ENCODE peak calls at places on chromosomes 11 and 22, in ten cellular contexts. One of them, this sample, is unnamed.

GRCh38 chr11:107272561-107272960 is 185.1 kb downstream of the CWF19L2 start:
- DNase-seq in astrocyte of the spinal cord: no peak
- DNase-seq in GM12865: no peak
- DNase-seq in activated CD8-positive, alpha-beta T cell treated with anti-CD3 and anti-CD28 coated beads for 36 hours: no peak
- DNase-seq in neural crest cell: no peak
- DNase-seq in AG10803: no peak
- DNase-seq in LNCaP clone FGC: no peak
- DNase-seq in fibroblast of the aortic adventitia: no peak
- DNase-seq in HFF-Myc: no peak
- DNase-seq in endodermal cell: peak
- DNase-seq in this sample: no peak

GRCh38 chr11:61023086-61024035 is 51.9 kb downstream of the CD6 start:
- DNase-seq in astrocyte of the spinal cord: no peak
- DNase-seq in GM12865: peak
- DNase-seq in activated CD8-positive, alpha-beta T cell treated with anti-CD3 and anti-CD28 coated beads for 36 hours: peak
- DNase-seq in neural crest cell: no peak
- DNase-seq in AG10803: no peak
- DNase-seq in LNCaP clone FGC: no peak
- DNase-seq in fibroblast of the aortic adventitia: no peak
- DNase-seq in HFF-Myc: no peak
- DNase-seq in endodermal cell: no peak
- DNase-seq in this sample: no peak

GRCh38 chr11:113378013-113378412 is 9.6 kb upstream of the ANKK1 start:
- DNase-seq in astrocyte of the spinal cord: no peak
- DNase-seq in GM12865: no peak
- DNase-seq in activated CD8-positive, alpha-beta T cell treated with anti-CD3 and anti-CD28 coated beads for 36 hours: no peak
- DNase-seq in neural crest cell: no peak
- DNase-seq in AG10803: no peak
- DNase-seq in LNCaP clone FGC: no peak
- DNase-seq in fibroblast of the aortic adventitia: no peak
- DNase-seq in HFF-Myc: no peak
- DNase-seq in endodermal cell: peak
- DNase-seq in this sample: no peak

GRCh38 chr11:29317669-29318068 is 699.2 kb downstream of the KCNA4 start:
- DNase-seq in astrocyte of the spinal cord: no peak
- DNase-seq in GM12865: no peak
- DNase-seq in activated CD8-positive, alpha-beta T cell treated with anti-CD3 and anti-CD28 coated beads for 36 hours: no peak
- DNase-seq in neural crest cell: no peak
- DNase-seq in AG10803: peak
- DNase-seq in LNCaP clone FGC: no peak
- DNase-seq in fibroblast of the aortic adventitia: peak
- DNase-seq in HFF-Myc: no peak
- DNase-seq in endodermal cell: no peak
- DNase-seq in this sample: no peak

GRCh38 chr11:85170184-85170583 is 457.0 kb downstream of the DLG2 start:
- DNase-seq in astrocyte of the spinal cord: peak
- DNase-seq in GM12865: no peak
- DNase-seq in activated CD8-positive, alpha-beta T cell treated with anti-CD3 and anti-CD28 coated beads for 36 hours: no peak
- DNase-seq in neural crest cell: no peak
- DNase-seq in AG10803: peak
- DNase-seq in LNCaP clone FGC: no peak
- DNase-seq in fibroblast of the aortic adventitia: no peak
- DNase-seq in HFF-Myc: no peak
- DNase-seq in endodermal cell: no peak
- DNase-seq in this sample: no peak

GRCh38 chr11:33452806-33453205 is 195.6 kb downstream of the HIPK3 start:
- DNase-seq in astrocyte of the spinal cord: peak
- DNase-seq in GM12865: no peak
- DNase-seq in activated CD8-positive, alpha-beta T cell treated with anti-CD3 and anti-CD28 coated beads for 36 hours: no peak
- DNase-seq in neural crest cell: no peak
- DNase-seq in AG10803: peak
- DNase-seq in LNCaP clone FGC: no peak
- DNase-seq in fibroblast of the aortic adventitia: peak
- DNase-seq in HFF-Myc: peak
- DNase-seq in endodermal cell: no peak
- DNase-seq in this sample: no peak

GRCh38 chr22:25054943-25055511 is 102.5 kb downstream of the KIAA1671 start:
- DNase-seq in astrocyte of the spinal cord: no peak
- DNase-seq in GM12865: peak
- DNase-seq in activated CD8-positive, alpha-beta T cell treated with anti-CD3 and anti-CD28 coated beads for 36 hours: peak
- DNase-seq in neural crest cell: no peak
- DNase-seq in AG10803: no peak
- DNase-seq in LNCaP clone FGC: no peak
- DNase-seq in fibroblast of the aortic adventitia: peak
- DNase-seq in HFF-Myc: no peak
- DNase-seq in endodermal cell: no peak
- DNase-seq in this sample: no peak

GRCh38 chr11:110525883-110526282 is 96.1 kb downstream of the FDX1 start:
- DNase-seq in astrocyte of the spinal cord: peak
- DNase-seq in GM12865: no peak
- DNase-seq in activated CD8-positive, alpha-beta T cell treated with anti-CD3 and anti-CD28 coated beads for 36 hours: no peak
- DNase-seq in neural crest cell: no peak
- DNase-seq in AG10803: peak
- DNase-seq in LNCaP clone FGC: no peak
- DNase-seq in fibroblast of the aortic adventitia: peak
- DNase-seq in HFF-Myc: peak
- DNase-seq in endodermal cell: no peak
- DNase-seq in this sample: no peak

GRCh38 chr11:16867097-16867496 is 128.7 kb downstream of the C11orf58 start:
- DNase-seq in astrocyte of the spinal cord: no peak
- DNase-seq in GM12865: no peak
- DNase-seq in activated CD8-positive, alpha-beta T cell treated with anti-CD3 and anti-CD28 coated beads for 36 hours: no peak
- DNase-seq in neural crest cell: no peak
- DNase-seq in AG10803: no peak
- DNase-seq in LNCaP clone FGC: no peak
- DNase-seq in fibroblast of the aortic adventitia: no peak
- DNase-seq in HFF-Myc: no peak
- DNase-seq in endodermal cell: peak
- DNase-seq in this sample: no peak

GRCh38 chr11:120632579-120632978 is 121.0 kb downstream of the GRIK4 start:
- DNase-seq in astrocyte of the spinal cord: no peak
- DNase-seq in GM12865: peak
- DNase-seq in activated CD8-positive, alpha-beta T cell treated with anti-CD3 and anti-CD28 coated beads for 36 hours: no peak
- DNase-seq in neural crest cell: no peak
- DNase-seq in AG10803: no peak
- DNase-seq in LNCaP clone FGC: no peak
- DNase-seq in fibroblast of the aortic adventitia: no peak
- DNase-seq in HFF-Myc: no peak
- DNase-seq in endodermal cell: no peak
- DNase-seq in this sample: no peak

GRCh38 chr11:110830344-110831141 is 118.3 kb upstream of the ARHGAP20 start:
- DNase-seq in astrocyte of the spinal cord: peak
- DNase-seq in GM12865: no peak
- DNase-seq in activated CD8-positive, alpha-beta T cell treated with anti-CD3 and anti-CD28 coated beads for 36 hours: no peak
- DNase-seq in neural crest cell: no peak
- DNase-seq in AG10803: peak
- DNase-seq in LNCaP clone FGC: no peak
- DNase-seq in fibroblast of the aortic adventitia: peak
- DNase-seq in HFF-Myc: no peak
- DNase-seq in endodermal cell: peak
- DNase-seq in this sample: no peak

GRCh38 chr11:9565822-9566560 is 7.5 kb upstream of the WEE1 start:
- DNase-seq in astrocyte of the spinal cord: peak
- DNase-seq in GM12865: peak
- DNase-seq in activated CD8-positive, alpha-beta T cell treated with anti-CD3 and anti-CD28 coated beads for 36 hours: peak
- DNase-seq in neural crest cell: no peak
- DNase-seq in AG10803: peak
- DNase-seq in LNCaP clone FGC: peak
- DNase-seq in fibroblast of the aortic adventitia: peak
- DNase-seq in HFF-Myc: peak
- DNase-seq in endodermal cell: peak
- DNase-seq in this sample: no peak

GRCh38 chr11:9562716-9563115 is 10.8 kb upstream of the WEE1 start:
- DNase-seq in astrocyte of the spinal cord: no peak
- DNase-seq in GM12865: peak
- DNase-seq in activated CD8-positive, alpha-beta T cell treated with anti-CD3 and anti-CD28 coated beads for 36 hours: peak
- DNase-seq in neural crest cell: no peak
- DNase-seq in AG10803: no peak
- DNase-seq in LNCaP clone FGC: no peak
- DNase-seq in fibroblast of the aortic adventitia: no peak
- DNase-seq in HFF-Myc: no peak
- DNase-seq in endodermal cell: no peak
- DNase-seq in this sample: no peak

GRCh38 chr11:9561279-9561982 is 12.0 kb upstream of the WEE1 start:
- DNase-seq in astrocyte of the spinal cord: no peak
- DNase-seq in GM12865: no peak
- DNase-seq in activated CD8-positive, alpha-beta T cell treated with anti-CD3 and anti-CD28 coated beads for 36 hours: no peak
- DNase-seq in neural crest cell: no peak
- DNase-seq in AG10803: no peak
- DNase-seq in LNCaP clone FGC: no peak
- DNase-seq in fibroblast of the aortic adventitia: no peak
- DNase-seq in HFF-Myc: no peak
- DNase-seq in endodermal cell: no peak
- DNase-seq in this sample: no peak

GRCh38 chr11:9566561-9567063 is 6.9 kb upstream of the WEE1 start:
- DNase-seq in astrocyte of the spinal cord: peak
- DNase-seq in GM12865: no peak
- DNase-seq in activated CD8-positive, alpha-beta T cell treated with anti-CD3 and anti-CD28 coated beads for 36 hours: no peak
- DNase-seq in neural crest cell: no peak
- DNase-seq in AG10803: peak
- DNase-seq in LNCaP clone FGC: no peak
- DNase-seq in fibroblast of the aortic adventitia: peak
- DNase-seq in HFF-Myc: no peak
- DNase-seq in endodermal cell: no peak
- DNase-seq in this sample: no peak

GRCh38 chr11:9563196-9563730 is 10.2 kb upstream of the WEE1 start:
- DNase-seq in astrocyte of the spinal cord: no peak
- DNase-seq in GM12865: no peak
- DNase-seq in activated CD8-positive, alpha-beta T cell treated with anti-CD3 and anti-CD28 coated beads for 36 hours: no peak
- DNase-seq in neural crest cell: no peak
- DNase-seq in AG10803: no peak
- DNase-seq in LNCaP clone FGC: no peak
- DNase-seq in fibroblast of the aortic adventitia: no peak
- DNase-seq in HFF-Myc: no peak
- DNase-seq in endodermal cell: no peak
- DNase-seq in this sample: no peak
- TF ChIP-seq CTCF in astrocyte of the spinal cord: no peak
- TF ChIP-seq CTCF in GM12865: no peak
- TF ChIP-seq CTCF in activated CD8-positive, alpha-beta T cell treated with anti-CD3 and anti-CD28 coated beads for 36 hours: no peak
- TF ChIP-seq CTCF in neural crest cell: no peak
- TF ChIP-seq CTCF in AG10803: no peak
- TF ChIP-seq CTCF in LNCaP clone FGC: no peak
- TF ChIP-seq CTCF in fibroblast of the aortic adventitia: no peak
- TF ChIP-seq CTCF in HFF-Myc: no peak
- TF ChIP-seq CTCF in endodermal cell: no peak
- TF ChIP-seq CTCF in this sample: no peak

DNA sequence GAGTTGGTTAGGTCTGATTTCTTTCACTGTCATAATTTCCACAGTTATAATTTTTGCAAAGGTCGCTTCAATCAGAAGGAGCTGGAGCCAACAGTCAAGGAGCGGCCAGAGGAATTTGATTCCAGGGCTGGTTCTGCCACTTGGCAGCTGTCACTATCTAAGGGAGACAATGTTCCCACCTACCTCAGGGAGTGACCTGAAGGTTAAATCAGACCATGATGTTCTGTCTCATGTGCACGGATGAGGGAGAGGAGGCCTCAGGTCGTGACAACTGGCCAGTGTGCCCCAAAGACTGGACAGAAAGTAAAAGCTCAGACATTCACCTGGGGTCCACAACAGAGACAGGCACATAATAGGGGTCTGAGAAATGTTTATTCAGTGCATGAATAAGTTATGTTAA is 7.6 kb downstream of the MRGPRD start:
- DNase-seq in astrocyte of the spinal cord: no peak
- DNase-seq in GM12865: no peak
- DNase-seq in activated CD8-positive, alpha-beta T cell treated with anti-CD3 and anti-CD28 coated beads for 36 hours: no peak
- DNase-seq in neural crest cell: no peak
- DNase-seq in AG10803: no peak
- DNase-seq in LNCaP clone FGC: no peak
- DNase-seq in fibroblast of the aortic adventitia: no peak
- DNase-seq in HFF-Myc: no peak
- DNase-seq in endodermal cell: no peak
- DNase-seq in this sample: no peak
- TF ChIP-seq CTCF in astrocyte of the spinal cord: no peak
- TF ChIP-seq CTCF in GM12865: no peak
- TF ChIP-seq CTCF in activated CD8-positive, alpha-beta T cell treated with anti-CD3 and anti-CD28 coated beads for 36 hours: no peak
- TF ChIP-seq CTCF in neural crest cell: no peak
- TF ChIP-seq CTCF in AG10803: no peak
- TF ChIP-seq CTCF in LNCaP clone FGC: no peak
- TF ChIP-seq CTCF in fibroblast of the aortic adventitia: no peak
- TF ChIP-seq CTCF in HFF-Myc: no peak
- TF ChIP-seq CTCF in endodermal cell: no peak
- TF ChIP-seq CTCF in this sample: no peak

DNA sequence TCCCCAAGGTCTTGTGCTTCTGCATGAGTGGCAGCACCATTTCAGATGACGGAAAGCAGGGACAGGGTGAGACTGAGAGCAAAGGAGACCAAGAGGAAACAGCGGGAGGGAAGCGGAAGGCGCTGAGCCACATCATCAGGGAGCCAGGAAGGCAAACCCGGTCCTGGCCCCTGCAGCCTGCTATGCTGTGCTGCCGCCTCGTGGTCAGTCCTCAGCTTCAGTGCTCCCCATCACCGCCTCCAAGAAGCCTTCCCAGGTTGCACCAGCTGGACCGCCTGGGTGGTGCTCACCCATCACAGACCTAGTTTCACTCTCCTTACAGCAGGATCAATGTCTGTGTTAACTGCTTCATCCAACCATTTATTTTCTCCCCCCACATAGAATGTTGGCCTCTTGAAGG is 73.0 kb upstream of the PHF21B start:
- DNase-seq in astrocyte of the spinal cord: no peak
- DNase-seq in GM12865: no peak
- DNase-seq in activated CD8-positive, alpha-beta T cell treated with anti-CD3 and anti-CD28 coated beads for 36 hours: peak
- DNase-seq in neural crest cell: peak
- DNase-seq in AG10803: no peak
- DNase-seq in LNCaP clone FGC: no peak
- DNase-seq in fibroblast of the aortic adventitia: peak
- DNase-seq in HFF-Myc: no peak
- DNase-seq in endodermal cell: peak
- DNase-seq in this sample: no peak
- TF ChIP-seq CTCF in astrocyte of the spinal cord: peak
- TF ChIP-seq CTCF in GM12865: peak
- TF ChIP-seq CTCF in activated CD8-positive, alpha-beta T cell treated with anti-CD3 and anti-CD28 coated beads for 36 hours: peak
- TF ChIP-seq CTCF in neural crest cell: peak
- TF ChIP-seq CTCF in AG10803: peak
- TF ChIP-seq CTCF in LNCaP clone FGC: peak
- TF ChIP-seq CTCF in fibroblast of the aortic adventitia: peak
- TF ChIP-seq CTCF in HFF-Myc: peak
- TF ChIP-seq CTCF in endodermal cell: peak
- TF ChIP-seq CTCF in this sample: no peak

DNA sequence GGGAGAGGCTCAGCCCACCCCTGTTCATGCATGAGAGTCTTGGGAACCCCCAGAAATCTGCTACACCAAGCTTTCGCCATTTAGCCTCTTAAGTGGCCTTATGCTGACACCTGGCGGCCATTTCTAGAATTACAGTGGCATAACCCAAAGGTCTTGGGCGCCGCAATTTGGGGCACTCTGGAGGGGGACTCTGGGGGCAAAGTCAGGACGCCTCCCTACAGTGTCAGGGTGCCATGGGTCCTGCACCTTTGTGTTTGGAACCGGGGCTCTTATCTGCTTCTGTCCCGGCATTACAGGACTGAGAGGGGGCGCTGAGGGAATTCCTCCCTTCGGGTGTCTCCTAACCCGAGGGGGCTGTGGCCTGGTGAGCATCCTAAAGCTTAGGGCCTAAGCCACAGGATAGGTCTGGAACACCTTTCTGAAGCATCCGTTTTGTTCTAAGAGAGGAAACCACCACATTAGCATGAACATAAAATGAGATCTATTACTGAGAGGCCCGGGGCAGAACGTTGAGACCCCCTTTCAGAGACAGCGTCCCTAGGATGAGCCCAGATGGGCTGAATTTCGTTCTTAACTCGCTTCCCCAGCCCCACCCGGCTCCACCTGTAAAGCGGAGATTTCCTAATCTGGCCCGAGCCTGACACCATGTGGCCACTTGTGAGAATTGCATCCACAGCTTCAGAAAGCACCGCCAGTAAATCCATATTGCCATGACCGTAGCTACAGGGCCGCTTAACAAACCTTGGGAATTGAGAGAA is 9.3 kb downstream of the INS start:
- DNase-seq in astrocyte of the spinal cord: peak
- DNase-seq in GM12865: peak
- DNase-seq in activated CD8-positive, alpha-beta T cell treated with anti-CD3 and anti-CD28 coated beads for 36 hours: peak
- DNase-seq in neural crest cell: peak
- DNase-seq in AG10803: peak
- DNase-seq in LNCaP clone FGC: peak
- DNase-seq in fibroblast of the aortic adventitia: peak
- DNase-seq in HFF-Myc: no peak
- DNase-seq in endodermal cell: peak
- DNase-seq in this sample: peak
- TF ChIP-seq CTCF in astrocyte of the spinal cord: peak
- TF ChIP-seq CTCF in GM12865: peak
- TF ChIP-seq CTCF in activated CD8-positive, alpha-beta T cell treated with anti-CD3 and anti-CD28 coated beads for 36 hours: peak
- TF ChIP-seq CTCF in neural crest cell: peak
- TF ChIP-seq CTCF in AG10803: peak
- TF ChIP-seq CTCF in LNCaP clone FGC: peak
- TF ChIP-seq CTCF in fibroblast of the aortic adventitia: peak
- TF ChIP-seq CTCF in HFF-Myc: peak
- TF ChIP-seq CTCF in endodermal cell: peak
- TF ChIP-seq CTCF in this sample: peak